ENCODE peak calls at places on chromosome 1, in five cellular contexts. I, G, B, C and F are unnamed samples.

GRCh38 chr1:34162852-34163766 is 1.9 kb downstream of the CSMD2 start:
- DNase-seq in I (peak), G (peak), B (peak), C (peak), F (peak)

GRCh38 chr1:17297991-17298390 is 10.0 kb upstream of the PADI4 start:
- DNase-seq in I (no peak), G (no peak), B (no peak), C (no peak), F (no peak)

GRCh38 chr1:98429851-98430496 is 231.5 kb upstream of the SNX7 start:
- DNase-seq in I (no peak), G (no peak), B (no peak), C (no peak), F (peak)

GRCh38 chr1:173867141-173867752 is 542 bp downstream of the GAS5 start:
- DNase-seq in I (peak), G (no peak), B (no peak), C (no peak), F (no peak)

GRCh38 chr1:18066576-18066975 is 41.0 kb upstream of the IGSF21 start:
- DNase-seq in I (no peak), G (no peak), B (no peak), C (no peak), F (no peak)

GRCh38 chr1:168907781-168908180 is 178.8 kb upstream of the DPT start:
- DNase-seq in I (no peak), G (no peak), B (no peak), C (no peak), F (no peak)

GRCh38 chr1:119373465-119373864 is 4.9 kb downstream of the HAO2 start:
- DNase-seq in I (no peak), G (no peak), B (no peak), C (no peak), F (no peak)

GRCh38 chr1:171664976-171665375 is 12.5 kb upstream of the MYOC start:
- DNase-seq in I (no peak), G (no peak), B (no peak), C (no peak), F (peak)

GRCh38 chr1:116323419-116323987 is 49.5 kb upstream of the ATP1A1 start:
- DNase-seq in I (no peak), G (no peak), B (no peak), C (no peak), F (no peak)

GRCh38 chr1:151346769-151347522 is at the start of gene RFX5:
- DNase-seq in I (peak), G (peak), B (peak), C (peak), F (peak)

GRCh38 chr1:233304489-233305102 is 9.1 kb upstream of the PCNX2 start:
- DNase-seq in I (no peak), G (peak), B (peak), C (no peak), F (no peak)

GRCh38 chr1:49995734-49996133 is 28.0 kb downstream of the AGBL4 start:
- DNase-seq in I (no peak), G (no peak), B (no peak), C (no peak), F (no peak)

GRCh38 chr1:37731312-37732019 is 33.5 kb downstream of the EPHA10 start:
- DNase-seq in I (no peak), G (no peak), B (no peak), C (no peak), F (no peak)

GRCh38 chr1:24199291-24199900 is 12.3 kb upstream of the IFNLR1 start:
- DNase-seq in I (no peak), G (peak), B (peak), C (no peak), F (no peak)

GRCh38 chr1:229537894-229538293 is 20.6 kb downstream of the ABCB10 start:
- DNase-seq in I (no peak), G (no peak), B (no peak), C (no peak), F (no peak)

GRCh38 chr1:157504646-157505045 is 47.7 kb downstream of the FCRL5 start:
- DNase-seq in I (no peak), G (no peak), B (no peak), C (no peak), F (no peak)

GRCh38 chr1:200161801-200162200 is 134.3 kb downstream of the NR5A2 start:
- DNase-seq in I (no peak), G (no peak), B (no peak), C (no peak), F (no peak)

GRCh38 chr1:48246727-48247126 is 24.2 kb downstream of the SLC5A9 start:
- DNase-seq in I (no peak), G (no peak), B (no peak), C (no peak), F (no peak)

GRCh38 chr1:60037669-60038068 is 35.9 kb downstream of the C1orf87 start:
- DNase-seq in I (no peak), G (no peak), B (no peak), C (no peak), F (no peak)

GRCh38 chr1:2413495-2414296 is 1.3 kb upstream of the PEX10 start:
- DNase-seq in I (no peak), G (peak), B (peak), C (no peak), F (no peak)

DNA sequence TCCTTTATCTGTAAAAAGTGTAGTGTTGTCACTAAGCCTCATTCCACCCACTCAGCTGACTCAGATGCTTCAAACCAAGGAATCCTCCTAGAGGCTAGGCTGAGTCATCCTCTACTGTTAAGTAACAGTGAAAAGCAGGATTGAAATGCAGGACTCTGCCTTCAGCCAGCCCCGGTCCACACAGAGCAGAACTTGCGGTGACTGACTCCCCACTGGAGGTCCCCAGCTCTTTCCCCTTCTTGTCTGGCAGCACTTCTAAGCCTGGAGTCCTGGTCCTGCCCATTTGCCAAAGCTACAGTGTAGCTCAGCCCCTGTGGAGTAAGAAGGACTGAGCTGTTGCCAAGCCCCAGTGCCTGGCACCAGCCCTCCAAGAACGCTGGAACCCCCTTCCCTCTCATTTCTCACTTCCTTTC is 1.7 kb downstream of the RAB7B start:
- DNase-seq in I (peak), G (no peak), B (no peak), C (peak), F (peak)
- H3K4me3 ChIP-seq in I (no peak), G (no peak), B (no peak), C (peak), F (no peak)

GRCh38 chr1:101121975-101122374 is 96.4 kb upstream of the DPH5 start:
- DNase-seq in I (no peak), G (no peak), B (no peak), C (no peak), F (no peak)
- H3K4me3 ChIP-seq in I (no peak), G (peak), B (no peak), C (no peak), F (no peak)

DNA sequence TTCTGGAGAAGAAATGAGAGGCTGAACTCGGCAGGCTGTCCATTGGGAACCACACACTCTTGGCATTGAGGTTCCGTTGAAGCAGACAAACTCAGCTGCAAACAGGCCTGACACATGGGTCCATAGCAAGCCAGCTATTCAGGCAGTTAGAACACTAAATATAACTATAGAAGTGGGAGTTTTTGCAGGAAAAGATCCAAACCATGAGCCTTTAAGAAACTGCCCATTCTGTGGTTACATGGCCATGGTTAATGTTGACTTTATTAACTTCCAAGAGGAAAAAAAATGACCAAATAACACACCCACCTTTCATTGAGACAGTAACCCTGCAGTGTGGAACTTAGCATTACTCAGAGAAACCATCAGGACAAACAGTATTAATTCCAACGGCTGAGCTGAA is 84.7 kb upstream of the BCL10 start:
- DNase-seq in I (peak), G (no peak), B (no peak), C (no peak), F (peak)
- H3K4me3 ChIP-seq in I (no peak), G (no peak), B (no peak), C (no peak), F (no peak)

DNA sequence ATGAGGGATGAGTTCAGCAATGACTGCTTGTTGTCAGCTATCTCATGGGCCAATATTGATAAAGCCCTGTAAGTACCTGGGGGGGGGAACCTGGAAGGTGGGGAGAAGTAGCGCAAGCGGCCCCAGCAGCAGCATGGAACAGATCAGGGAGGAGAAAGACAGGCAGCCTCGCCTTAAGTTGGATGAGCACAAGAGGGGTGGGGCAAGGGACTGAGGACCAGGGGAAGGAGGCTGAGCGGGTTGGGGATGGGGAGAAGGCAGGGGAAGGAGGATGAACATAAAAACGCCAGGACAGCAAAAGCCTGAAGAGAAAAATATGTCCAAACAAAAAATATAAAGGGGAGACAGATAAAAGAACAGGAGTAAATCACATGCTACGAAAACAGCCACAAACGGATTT is 70.6 kb downstream of the ALG14 start:
- DNase-seq in I (no peak), G (no peak), B (no peak), C (no peak), F (no peak)
- H3K4me3 ChIP-seq in I (no peak), G (no peak), B (no peak), C (no peak), F (no peak)

GRCh38 chr1:92952714-92953113 is 8.5 kb downstream of the DIPK1A start:
- DNase-seq in I (no peak), G (no peak), B (no peak), C (no peak), F (no peak)

GRCh38 chr1:92949937-92950817 is 11.1 kb downstream of the DIPK1A start:
- DNase-seq in I (no peak), G (no peak), B (peak), C (no peak), F (peak)

GRCh38 chr1:92951141-92951582 is 10.1 kb downstream of the DIPK1A start:
- DNase-seq in I (no peak), G (peak), B (peak), C (no peak), F (peak)

GRCh38 chr1:92956254-92956653 is 5.0 kb downstream of the DIPK1A start:
- DNase-seq in I (no peak), G (no peak), B (no peak), C (no peak), F (no peak)

GRCh38 chr1:92953491-92953890 is 7.8 kb downstream of the DIPK1A start:
- DNase-seq in I (no peak), G (peak), B (peak), C (no peak), F (no peak)
- H3K4me3 ChIP-seq in I (no peak), G (peak), B (peak), C (no peak), F (no peak)

DNA sequence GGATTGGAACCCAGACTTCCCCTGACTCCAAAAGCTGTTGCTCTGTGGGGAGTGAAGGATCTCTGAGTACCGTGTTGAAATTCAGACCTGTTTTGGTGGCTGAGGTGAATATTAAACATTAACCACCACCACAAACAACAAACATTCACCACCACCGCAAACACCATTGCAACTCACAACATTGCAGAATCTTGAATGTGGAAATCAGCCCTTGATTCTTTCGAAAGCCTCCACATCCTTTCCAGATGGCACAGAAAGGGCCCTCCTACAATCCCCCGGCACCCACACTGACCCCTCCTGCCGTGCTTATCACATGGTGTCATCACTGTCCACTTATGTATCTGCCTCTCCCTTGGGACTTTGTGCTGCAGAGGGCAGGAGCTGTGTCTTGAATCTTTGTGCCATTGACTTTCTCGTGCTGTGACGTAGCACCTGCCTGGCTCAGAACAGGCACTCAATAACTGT is 1.4 kb downstream of the CDA start:
- DNase-seq in I (no peak), G (no peak), B (no peak), C (no peak), F (peak)
- H3K4me3 ChIP-seq in I (no peak), G (no peak), B (no peak), C (no peak), F (peak)

DNA sequence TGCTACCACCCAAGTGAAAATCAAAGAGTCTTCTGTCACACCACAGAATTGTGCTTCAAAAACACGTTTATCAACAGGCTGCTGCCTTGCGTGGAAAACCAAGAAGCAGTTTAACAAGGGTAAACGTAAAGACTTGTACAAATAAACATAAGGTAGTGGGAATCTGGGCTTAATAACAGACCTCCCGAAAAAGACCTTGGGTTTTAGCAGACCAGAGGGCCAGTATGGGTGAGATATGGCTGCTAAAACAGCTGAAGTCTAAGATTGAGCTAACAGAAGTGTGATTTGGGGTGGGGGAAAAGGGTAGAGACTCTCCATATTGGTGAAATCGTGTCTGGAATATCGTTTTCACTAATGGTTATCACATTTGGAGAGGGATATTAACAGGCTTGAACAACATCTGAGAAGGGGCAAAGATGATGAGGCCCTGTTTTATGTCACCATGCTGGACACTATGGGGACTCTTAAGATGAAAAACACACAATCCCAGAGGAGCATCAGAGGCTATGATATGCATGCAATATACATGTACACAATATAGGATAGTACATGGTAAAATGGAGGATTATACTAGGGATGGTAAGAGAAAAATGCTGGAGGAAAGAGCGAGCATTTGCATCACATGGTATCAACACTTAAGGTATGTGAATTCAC is 1.4 kb downstream of the MOV10 start:
- DNase-seq in I (no peak), G (no peak), B (no peak), C (no peak), F (no peak)
- H3K4me3 ChIP-seq in I (peak), G (peak), B (peak), C (peak), F (peak)

GRCh38 chr1:156502396-156502748 is 1.8 kb upstream of the MEF2D start:
- DNase-seq in I (no peak), G (no peak), B (peak), C (no peak), F (no peak)
- H3K4me3 ChIP-seq in I (no peak), G (peak), B (peak), C (peak), F (no peak)